ENCODE peak calls at places on chromosome 15, in four cellular contexts. One of them, this sample, is unnamed.

GRCh38 chr15:66042624-66043023 is 173.3 kb downstream of the RAB11A start:
- DNase-seq in IMR-90: no peak
- DNase-seq in CD8-positive, alpha-beta T cell: no peak
- DNase-seq in upper lobe of right lung: no peak
- DNase-seq in this sample: no peak

GRCh38 chr15:69074843-69075224 is 60.3 kb downstream of the NOX5 start:
- DNase-seq in upper lobe of right lung: no peak
- DNase-seq in CD8-positive, alpha-beta T cell: no peak
- DNase-seq in IMR-90: no peak
- DNase-seq in this sample: no peak

GRCh38 chr15:55627730-55628368 is 39.7 kb upstream of the PYGO1 start:
- DNase-seq in IMR-90: peak; percentile 95
- DNase-seq in upper lobe of right lung: no peak
- DNase-seq in CD8-positive, alpha-beta T cell: no peak
- DNase-seq in this sample: peak; percentile 94

GRCh38 chr15:74132681-74133070 is 2.3 kb downstream of the ISLR2 start:
- DNase-seq in IMR-90: peak; percentile 24
- DNase-seq in CD8-positive, alpha-beta T cell: no peak
- DNase-seq in upper lobe of right lung: no peak
- DNase-seq in this sample: no peak

GRCh38 chr15:63241316-63241715 is 36.1 kb upstream of the APH1B start:
- DNase-seq in CD8-positive, alpha-beta T cell: no peak
- DNase-seq in IMR-90: no peak
- DNase-seq in upper lobe of right lung: no peak
- DNase-seq in this sample: no peak

GRCh38 chr15:35090104-35090807 is 5.2 kb upstream of the NANOGP8 start:
- DNase-seq in CD8-positive, alpha-beta T cell: no peak
- DNase-seq in IMR-90: no peak
- DNase-seq in upper lobe of right lung: no peak
- DNase-seq in this sample: no peak

GRCh38 chr15:38176155-38176554 is 76.5 kb upstream of the SPRED1 start:
- DNase-seq in IMR-90: peak; percentile 68
- DNase-seq in upper lobe of right lung: no peak
- DNase-seq in CD8-positive, alpha-beta T cell: no peak
- DNase-seq in this sample: no peak

GRCh38 chr15:72338617-72339321 is 18.8 kb upstream of the CELF6 start:
- DNase-seq in upper lobe of right lung: no peak
- DNase-seq in IMR-90: peak; percentile 93
- DNase-seq in CD8-positive, alpha-beta T cell: no peak
- DNase-seq in this sample: no peak

GRCh38 chr15:74240002-74240568 is 4.0 kb downstream of the CCDC33 start:
- DNase-seq in upper lobe of right lung: peak; percentile 90
- DNase-seq in IMR-90: peak; percentile 35
- DNase-seq in CD8-positive, alpha-beta T cell: no peak
- DNase-seq in this sample: peak; percentile 18

GRCh38 chr15:66080791-66081475 is 172.6 kb downstream of the MEGF11 start:
- DNase-seq in CD8-positive, alpha-beta T cell: no peak
- DNase-seq in IMR-90: peak; percentile 58
- DNase-seq in upper lobe of right lung: peak; percentile 17
- DNase-seq in this sample: no peak

GRCh38 chr15:89770041-89770440 is 6.1 kb upstream of the MESP2 start:
- DNase-seq in IMR-90: peak; percentile 70
- DNase-seq in upper lobe of right lung: no peak
- DNase-seq in CD8-positive, alpha-beta T cell: no peak
- DNase-seq in this sample: no peak

GRCh38 chr15:72725446-72725845 is 39.4 kb downstream of the BBS4 start:
- DNase-seq in CD8-positive, alpha-beta T cell: no peak
- DNase-seq in upper lobe of right lung: no peak
- DNase-seq in IMR-90: no peak
- DNase-seq in this sample: no peak

GRCh38 chr15:83158393-83158792 is 49.2 kb downstream of the HDGFL3 start:
- DNase-seq in CD8-positive, alpha-beta T cell: no peak
- DNase-seq in upper lobe of right lung: no peak
- DNase-seq in IMR-90: no peak
- DNase-seq in this sample: no peak

GRCh38 chr15:88649286-88649733 is 10.5 kb downstream of the ISG20 start:
- DNase-seq in IMR-90: peak; percentile 99
- DNase-seq in upper lobe of right lung: no peak
- DNase-seq in CD8-positive, alpha-beta T cell: peak; percentile 71
- DNase-seq in this sample: no peak

GRCh38 chr15:41487802-41488201 is 5.9 kb upstream of the ITPKA start:
- DNase-seq in upper lobe of right lung: no peak
- DNase-seq in IMR-90: peak; percentile 21
- DNase-seq in CD8-positive, alpha-beta T cell: no peak
- DNase-seq in this sample: no peak

GRCh38 chr15:60633426-60633968 is 154.6 kb upstream of the ICE2 start:
- DNase-seq in CD8-positive, alpha-beta T cell: no peak
- DNase-seq in upper lobe of right lung: no peak
- DNase-seq in IMR-90: no peak
- DNase-seq in this sample: no peak

GRCh38 chr15:47731230-47731629 is 13.9 kb downstream of the SEMA6D start:
- DNase-seq in upper lobe of right lung: no peak
- DNase-seq in IMR-90: no peak
- DNase-seq in CD8-positive, alpha-beta T cell: no peak
- DNase-seq in this sample: no peak

GRCh38 chr15:67097893-67098740 is 32.7 kb downstream of the SMAD3 start:
- DNase-seq in upper lobe of right lung: no peak
- DNase-seq in IMR-90: peak; percentile 52
- DNase-seq in CD8-positive, alpha-beta T cell: peak; percentile 35
- DNase-seq in this sample: no peak

GRCh38 chr15:38455096-38455495 is 1.2 kb downstream of the FAM98B start:
- DNase-seq in IMR-90: peak; percentile 48
- DNase-seq in upper lobe of right lung: no peak
- DNase-seq in CD8-positive, alpha-beta T cell: no peak
- DNase-seq in this sample: no peak

GRCh38 chr15:85581495-85581894 is 201.1 kb downstream of the AKAP13 start:
- DNase-seq in CD8-positive, alpha-beta T cell: peak; percentile 53
- DNase-seq in IMR-90: no peak
- DNase-seq in upper lobe of right lung: peak; percentile 71
- DNase-seq in this sample: no peak

GRCh38 chr15:62844564-62845235 is 197.8 kb upstream of the TPM1 start:
- DNase-seq in CD8-positive, alpha-beta T cell: no peak
- DNase-seq in IMR-90: no peak
- DNase-seq in upper lobe of right lung: no peak
- DNase-seq in this sample: no peak

GRCh38 chr15:50909044-50909342 is 510 bp downstream of the AP4E1 start:
- DNase-seq in upper lobe of right lung: no peak
- DNase-seq in CD8-positive, alpha-beta T cell: no peak
- DNase-seq in IMR-90: no peak
- DNase-seq in this sample: no peak

GRCh38 chr15:77179541-77179998 is 108.7 kb upstream of the TSPAN3 start:
- DNase-seq in IMR-90: no peak
- DNase-seq in CD8-positive, alpha-beta T cell: no peak
- DNase-seq in upper lobe of right lung: no peak
- DNase-seq in this sample: no peak

GRCh38 chr15:70208332-70208731 is 110.6 kb upstream of the TLE3 start:
- DNase-seq in CD8-positive, alpha-beta T cell: no peak
- DNase-seq in IMR-90: no peak
- DNase-seq in upper lobe of right lung: peak; percentile 41
- DNase-seq in this sample: no peak

GRCh38 chr15:53665930-53666329 is 93.5 kb downstream of the WDR72 start:
- DNase-seq in CD8-positive, alpha-beta T cell: no peak
- DNase-seq in IMR-90: no peak
- DNase-seq in upper lobe of right lung: no peak
- DNase-seq in this sample: no peak
- TF ChIP-seq CTCF in CD8-positive, alpha-beta T cell: no peak
- TF ChIP-seq CTCF in IMR-90: no peak
- TF ChIP-seq CTCF in upper lobe of right lung: no peak
- TF ChIP-seq CTCF in this sample: peak; percentile 39

DNA sequence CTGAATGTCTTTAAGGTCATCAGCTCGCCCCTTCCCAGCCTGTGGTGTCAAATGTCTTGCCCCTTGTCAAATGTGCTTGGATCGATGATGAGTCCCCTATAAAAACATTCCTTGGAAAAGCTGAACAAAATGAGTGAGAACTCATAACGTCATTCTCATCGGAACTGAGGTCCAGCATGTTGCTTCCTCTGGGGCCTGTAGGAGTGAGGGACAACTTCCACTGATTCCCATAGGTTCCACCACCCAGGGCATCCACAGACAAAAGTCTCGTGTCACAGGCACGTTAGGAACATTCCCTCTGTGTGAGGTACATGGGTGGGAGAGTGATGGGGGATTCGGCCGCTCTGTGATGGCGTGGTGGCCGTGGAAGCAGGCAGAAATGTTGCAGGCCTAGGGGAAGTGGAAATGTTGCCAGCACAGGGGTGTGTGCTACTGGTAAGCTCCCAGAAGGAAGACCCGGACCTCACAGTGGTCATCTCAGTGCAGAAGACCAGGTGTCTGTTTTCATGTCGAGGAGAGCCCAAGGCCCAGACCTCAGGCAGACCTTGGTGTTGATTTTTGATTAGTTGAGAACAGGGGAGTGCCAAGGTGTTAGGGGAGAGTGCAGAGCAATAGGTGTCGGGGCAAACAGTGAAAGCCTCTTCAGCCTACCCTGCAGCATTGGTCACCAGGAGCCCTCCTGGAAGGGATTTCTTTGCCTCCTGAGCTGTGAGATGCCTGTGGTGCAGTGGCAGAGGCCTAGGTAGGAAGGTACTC is 96.8 kb downstream of the SNRPN start:
- DNase-seq in CD8-positive, alpha-beta T cell: no peak
- DNase-seq in upper lobe of right lung: peak; percentile 43
- DNase-seq in IMR-90: no peak
- DNase-seq in this sample: no peak
- H3K9me3 ChIP-seq in CD8-positive, alpha-beta T cell: peaks cover 91% of the 10 kb centered on the region
- H3K9me3 ChIP-seq in upper lobe of right lung: peaks cover 92% of the 10 kb centered on the region
- H3K9me3 ChIP-seq in IMR-90: peaks cover 89% of the 10 kb centered on the region
- H3K9me3 ChIP-seq in this sample: peaks cover 68% of the 10 kb centered on the region

GRCh38 chr15:32898991-32899613 is 181.3 kb downstream of the GREM1 start:
- DNase-seq in IMR-90: no peak
- DNase-seq in upper lobe of right lung: no peak
- DNase-seq in CD8-positive, alpha-beta T cell: no peak
- DNase-seq in this sample: no peak

GRCh38 chr15:32903591-32903990 is 185.8 kb downstream of the GREM1 start:
- DNase-seq in CD8-positive, alpha-beta T cell: no peak
- DNase-seq in IMR-90: no peak
- DNase-seq in upper lobe of right lung: no peak
- DNase-seq in this sample: no peak

GRCh38 chr15:32904448-32904847 is 186.6 kb downstream of the GREM1 start:
- DNase-seq in IMR-90: no peak
- DNase-seq in upper lobe of right lung: no peak
- DNase-seq in CD8-positive, alpha-beta T cell: no peak
- DNase-seq in this sample: no peak

GRCh38 chr15:32901192-32901591 is 183.4 kb downstream of the GREM1 start:
- DNase-seq in CD8-positive, alpha-beta T cell: no peak
- DNase-seq in upper lobe of right lung: no peak
- DNase-seq in IMR-90: no peak
- DNase-seq in this sample: no peak

DNA sequence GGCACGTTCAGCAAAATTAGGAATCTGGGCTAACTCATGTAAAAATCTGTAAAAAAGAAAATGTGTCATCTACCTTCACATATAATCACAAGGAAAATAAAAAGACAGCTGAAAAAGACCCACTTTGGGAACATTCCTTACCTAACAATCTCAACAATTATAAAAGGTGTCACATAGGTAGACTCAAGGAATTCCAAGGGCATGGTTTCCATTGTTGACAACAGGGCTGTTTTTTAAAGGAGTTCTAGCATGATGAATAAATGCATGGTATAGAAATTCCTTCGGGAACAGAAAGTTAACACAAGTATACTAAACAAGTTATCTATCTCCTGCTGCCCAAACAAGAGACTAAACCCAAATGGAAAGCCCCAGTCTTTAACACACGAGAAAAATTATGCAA is 184.2 kb downstream of the GREM1 start:
- DNase-seq in upper lobe of right lung: no peak
- DNase-seq in IMR-90: no peak
- DNase-seq in CD8-positive, alpha-beta T cell: no peak
- DNase-seq in this sample: no peak
- TF ChIP-seq CTCF in upper lobe of right lung: no peak
- TF ChIP-seq CTCF in IMR-90: no peak
- TF ChIP-seq CTCF in CD8-positive, alpha-beta T cell: no peak
- TF ChIP-seq CTCF in this sample: no peak

DNA sequence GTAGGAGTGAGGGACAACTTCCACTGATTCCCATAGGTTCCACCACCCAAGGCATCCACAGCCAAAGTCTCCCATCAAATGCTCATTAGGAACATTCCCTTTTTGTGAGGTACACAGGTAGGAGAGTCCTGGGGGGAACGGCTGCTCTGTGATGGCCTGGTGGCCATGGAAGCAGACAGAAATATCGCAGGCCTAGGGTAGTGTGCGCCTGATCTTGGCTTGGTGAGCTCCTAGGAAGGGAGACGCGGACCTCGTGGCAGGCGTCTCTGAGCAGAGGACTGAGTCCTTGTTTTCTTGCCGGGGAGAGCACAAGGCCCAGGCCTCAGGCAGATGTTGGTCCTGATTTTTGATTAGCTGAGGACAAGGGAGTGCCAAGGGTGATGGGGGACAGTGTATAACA is 99.5 kb downstream of the SNRPN start:
- DNase-seq in CD8-positive, alpha-beta T cell: no peak
- DNase-seq in upper lobe of right lung: no peak
- DNase-seq in IMR-90: no peak
- DNase-seq in this sample: no peak
- H3K9me3 ChIP-seq in CD8-positive, alpha-beta T cell: peaks cover 97% of the 10 kb centered on the region
- H3K9me3 ChIP-seq in upper lobe of right lung: peaks cover 95% of the 10 kb centered on the region
- H3K9me3 ChIP-seq in IMR-90: peaks cover 95% of the 10 kb centered on the region
- H3K9me3 ChIP-seq in this sample: peaks cover 76% of the 10 kb centered on the region

GRCh38 chr15:75647370-75648155 is at the start of gene SNX33:
- DNase-seq in IMR-90: peak; percentile 89
- DNase-seq in upper lobe of right lung: peak; percentile 92
- DNase-seq in CD8-positive, alpha-beta T cell: peak; percentile 55
- DNase-seq in this sample: no peak
- TF ChIP-seq CTCF in IMR-90: peak; percentile 49
- TF ChIP-seq CTCF in upper lobe of right lung: peak; percentile 55
- TF ChIP-seq CTCF in CD8-positive, alpha-beta T cell: no peak
- TF ChIP-seq CTCF in this sample: no peak